ENCODE peak calls at places on chromosomes 2 and 18, in five cellular contexts. J is HEK293T, U is activated T-cell treated with anti-CD3 and anti-CD28 coated beads for 48 hours, I is Daoy, W is colonic mucosa. Z is an unnamed sample.

GRCh38 chr18:36583155-36583745 is 245.6 kb downstream of the TPGS2 start:
- DNase-seq in U (no peak), I (no peak), J (no peak), W (no peak), Z (no peak)

GRCh38 chr2:154097823-154098398 is 226.2 kb downstream of the GALNT13 start:
- DNase-seq in W (no peak), I (no peak), U (no peak), J (no peak), Z (no peak)

GRCh38 chr2:16718551-16719404 is 53.1 kb upstream of the CYRIA start:
- DNase-seq in J (no peak), W (no peak), I (no peak), U (no peak), Z (no peak)

GRCh38 chr2:3754280-3754679 is 50.9 kb downstream of the DCDC2C start:
- DNase-seq in U (no peak), J (no peak), W (no peak), I (no peak), Z (no peak)

GRCh38 chr2:149732730-149733290 is 145.2 kb upstream of the MMADHC start:
- DNase-seq in I (no peak), J (no peak), U (no peak), W (peak; percentile 18), Z (no peak)

GRCh38 chr18:59672125-59672769 is 25.0 kb downstream of the CCBE1 start:
- DNase-seq in W (no peak), J (no peak), I (peak; percentile 53), U (no peak), Z (no peak)

GRCh38 chr2:212154392-212154791 is 384.2 kb downstream of the ERBB4 start:
- DNase-seq in U (no peak), W (no peak), I (no peak), J (no peak), Z (no peak)

GRCh38 chr18:39341106-39341505 is 1775.5 kb upstream of the CELF4 start:
- DNase-seq in J (no peak), I (no peak), W (no peak), U (no peak), Z (no peak)

GRCh38 chr2:98293931-98294687 is 52.1 kb upstream of the CNGA3 start:
- DNase-seq in I (no peak), J (no peak), U (no peak), W (no peak), Z (peak; percentile 59)

GRCh38 chr2:71667256-71668182 is 214.2 kb downstream of the DYSF start:
- DNase-seq in W (no peak), J (no peak), I (no peak), U (no peak), Z (peak; percentile 43)

GRCh38 chr2:168439536-168439935 is 16.5 kb upstream of the CERS6 start:
- DNase-seq in U (no peak), J (no peak), W (no peak), I (peak; percentile 24), Z (no peak)

GRCh38 chr2:66579494-66579893 is 144.6 kb downstream of the MEIS1 start:
- DNase-seq in I (no peak), J (no peak), U (no peak), W (no peak), Z (no peak)